ENCODE peak calls at places on chromosomes 5 and 9, in four cellular contexts. P is HepG2, G is WTC11, Z is K562. J is an unnamed sample.

GRCh38 chr9:28946648-28947047 is 1373.4 kb upstream of the C9orf72 start:
- DNase-seq in P (no peak), G (no peak), Z (no peak), J (no peak)

GRCh38 chr5:127958421-127959011 is 125.0 kb upstream of the SLC12A2 start:
- DNase-seq in P (peak), G (no peak), Z (no peak), J (no peak)

GRCh38 chr9:77647659-77648457 is at the start of gene GNA14:
- DNase-seq in P (no peak), G (peak), Z (no peak), J (no peak)

GRCh38 chr5:139964266-139964993 is 78.7 kb downstream of the NRG2 start:
- DNase-seq in P (no peak), G (no peak), Z (no peak), J (no peak)

GRCh38 chr9:15374310-15374709 is 48.4 kb upstream of the SNAPC3 start:
- DNase-seq in P (no peak), G (no peak), Z (no peak), J (no peak)

GRCh38 chr5:24714757-24715156 is 70.0 kb upstream of the CDH10 start:
- DNase-seq in P (no peak), G (no peak), Z (no peak), J (no peak)

GRCh38 chr5:43313854-43314457 is 744 bp upstream of the HMGCS1 start:
- DNase-seq in P (no peak), G (no peak), Z (no peak), J (no peak)

GRCh38 chr5:177478711-177479646 is 5.5 kb upstream of the DBN1 start:
- DNase-seq in P (no peak), G (no peak), Z (no peak), J (no peak)

GRCh38 chr5:170444181-170444580 is 55.0 kb upstream of the KCNMB1 start:
- DNase-seq in P (no peak), G (no peak), Z (no peak), J (no peak)

GRCh38 chr9:100602302-100602930 is 24.5 kb downstream of the CAVIN4 start:
- DNase-seq in P (peak), G (peak), Z (peak), J (peak)

GRCh38 chr9:23811633-23812032 is 14.4 kb downstream of the ELAVL2 start:
- DNase-seq in P (no peak), G (no peak), Z (no peak), J (no peak)

GRCh38 chr5:59769832-59770231 is 123.7 kb downstream of the PDE4D start:
- DNase-seq in P (no peak), G (no peak), Z (no peak), J (no peak)

GRCh38 chr9:113233146-113233545 is 11.8 kb downstream of the SLC31A1 start:
- DNase-seq in P (no peak), G (no peak), Z (no peak), J (no peak)

GRCh38 chr9:91037511-91038482 is 236.2 kb downstream of the SYK start:
- DNase-seq in P (peak), G (no peak), Z (no peak), J (no peak)

GRCh38 chr9:91039835-91040140 is 238.2 kb downstream of the SYK start:
- DNase-seq in P (no peak), G (no peak), Z (no peak), J (no peak)

GRCh38 chr9:91040371-91041215 is 239.0 kb downstream of the SYK start:
- DNase-seq in P (no peak), G (no peak), Z (no peak), J (no peak)

GRCh38 chr9:91038483-91039124 is 237.0 kb downstream of the SYK start:
- DNase-seq in P (no peak), G (no peak), Z (no peak), J (no peak)

DNA sequence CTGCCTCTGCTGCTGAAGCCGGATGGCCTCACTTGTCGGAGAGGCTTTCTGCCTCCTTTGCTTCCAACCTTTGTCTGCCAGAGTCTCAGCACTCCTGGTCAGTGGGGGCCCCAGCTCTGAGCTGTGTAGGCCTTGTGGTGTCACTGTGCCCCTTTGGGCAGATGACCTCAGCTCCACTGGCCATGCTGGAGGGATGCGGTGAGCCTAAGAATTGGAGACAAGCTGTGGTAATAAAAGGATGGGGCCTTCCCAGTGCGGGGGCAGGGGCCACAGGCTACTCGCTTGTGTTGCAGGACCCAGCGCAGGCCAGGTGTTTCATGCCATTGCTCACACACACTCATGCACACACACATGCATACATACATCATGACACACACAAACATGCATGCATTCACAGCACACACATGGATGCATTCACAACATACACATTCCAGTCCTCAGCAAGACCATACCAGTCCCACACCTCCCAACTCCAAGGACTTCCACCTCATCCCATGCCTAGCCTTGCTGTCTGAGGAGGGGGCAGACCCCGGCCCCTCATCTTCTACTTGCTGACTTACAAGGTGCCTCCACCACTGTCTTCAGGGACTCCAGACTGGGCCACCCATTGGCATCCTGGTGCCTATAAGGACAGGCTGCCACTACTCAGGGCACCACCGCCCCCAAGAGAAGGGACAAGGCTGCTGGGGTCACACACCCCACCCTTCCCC is 237.7 kb downstream of the SYK start:
- DNase-seq in P (peak), G (no peak), Z (no peak), J (no peak)
- TF ChIP-seq ELF4 in P (no peak), G (no peak), Z (no peak), J (no peak)

GRCh38 chr5:122581629-122582028 is 193.3 kb upstream of the SNX2 start:
- DNase-seq in P (no peak), G (no peak), Z (no peak), J (peak)
- TF ChIP-seq ELF4 in P (no peak), G (no peak), Z (no peak), J (no peak)

GRCh38 chr5:107806705-107807104 is 136.0 kb upstream of the EFNA5 start:
- DNase-seq in P (no peak), G (no peak), Z (no peak), J (no peak)

GRCh38 chr5:107805166-107805565 is 134.4 kb upstream of the EFNA5 start:
- DNase-seq in P (no peak), G (no peak), Z (no peak), J (no peak)

GRCh38 chr5:107805819-107806218 is 135.1 kb upstream of the EFNA5 start:
- DNase-seq in P (no peak), G (no peak), Z (no peak), J (no peak)

GRCh38 chr5:107808671-107809137 is 138.0 kb upstream of the EFNA5 start:
- DNase-seq in P (peak), G (peak), Z (no peak), J (peak)

GRCh38 chr5:107806271-107806670 is 135.5 kb upstream of the EFNA5 start:
- DNase-seq in P (no peak), G (no peak), Z (no peak), J (no peak)
- TF ChIP-seq ELF4 in P (no peak), G (no peak), Z (no peak), J (no peak)

GRCh38 chr5:142356716-142357468 is 32.1 kb upstream of the SPRY4 start:
- DNase-seq in P (peak), G (peak), Z (peak), J (peak)
- TF ChIP-seq ELF4 in P (peak), G (no peak), Z (no peak), J (no peak)

GRCh38 chr5:68460147-68460760 is 244.7 kb downstream of the PIK3R1 start:
- DNase-seq in P (peak), G (no peak), Z (peak), J (peak)
- TF ChIP-seq ELF4 in P (no peak), G (no peak), Z (no peak), J (no peak)

GRCh38 chr5:168883253-168883880 is 304.2 kb upstream of the PANK3 start:
- DNase-seq in P (no peak), G (peak), Z (no peak), J (no peak)

GRCh38 chr5:168887931-168888330 is 308.8 kb upstream of the PANK3 start:
- DNase-seq in P (no peak), G (no peak), Z (no peak), J (no peak)

GRCh38 chr5:168886153-168886552 is 307.0 kb upstream of the PANK3 start:
- DNase-seq in P (no peak), G (no peak), Z (no peak), J (no peak)

GRCh38 chr5:168884040-168884439 is 304.9 kb upstream of the PANK3 start:
- DNase-seq in P (no peak), G (no peak), Z (no peak), J (no peak)

GRCh38 chr5:168885324-168886120 is 306.4 kb upstream of the PANK3 start:
- DNase-seq in P (no peak), G (no peak), Z (no peak), J (no peak)
- TF ChIP-seq ELF4 in P (no peak), G (no peak), Z (no peak), J (no peak)